ENCODE peak calls at places on chromosomes 11 and 22, in six cellular contexts. M, O, B, I, W and N are unnamed samples.
A peak's percentile ranks its signal among the peaks of the same experiment; 100 is the strongest.

GRCh38 chr11:7844521-7844920 is 47.8 kb upstream of the OR5P2 start:
- DNase-seq in M (no peak), O (no peak), B (no peak), I (no peak), W (no peak), N (no peak)

GRCh38 chr11:63907063-63907462 is 9.9 kb downstream of the RCOR2 start:
- DNase-seq in M (no peak), O (no peak), B (no peak), I (no peak), W (no peak), N (no peak)

GRCh38 chr11:102061276-102061675 is 14.0 kb downstream of the CFAP300 start:
- DNase-seq in M (no peak), O (no peak), B (no peak), I (no peak), W (peak; percentile 55), N (no peak)

GRCh38 chr22:41237707-41238569 is 2.8 kb downstream of the CHADL start:
- DNase-seq in M (peak; percentile 94), O (peak; percentile 40), B (peak; percentile 91), I (peak; percentile 86), W (no peak), N (peak; percentile 58)

GRCh38 chr11:119108857-119109221 is 1.7 kb downstream of the C2CD2L start:
- DNase-seq in M (no peak), O (no peak), B (no peak), I (no peak), W (no peak), N (no peak)

GRCh38 chr11:130510407-130511006 is 62.1 kb downstream of the ADAMTS15 start:
- DNase-seq in M (no peak), O (peak; percentile 71), B (no peak), I (no peak), W (no peak), N (no peak)

GRCh38 chr11:65204143-65204542 is 22.4 kb downstream of the CAPN1 start:
- DNase-seq in M (no peak), O (no peak), B (peak; percentile 23), I (no peak), W (no peak), N (no peak)

GRCh38 chr22:28892175-28892731 is 8.9 kb downstream of the ZNRF3 start:
- DNase-seq in M (no peak), O (no peak), B (no peak), I (no peak), W (no peak), N (peak; percentile 44)

GRCh38 chr11:9774591-9775392 is 110.9 kb downstream of the SWAP70 start:
- DNase-seq in M (no peak), O (peak; percentile 95), B (no peak), I (no peak), W (no peak), N (no peak)

GRCh38 chr11:21588754-21589153 is 604.1 kb upstream of the ANO5 start:
- DNase-seq in M (no peak), O (no peak), B (no peak), I (no peak), W (peak; percentile 4), N (no peak)

GRCh38 chr11:279040-279965 is 1.1 kb downstream of the NLRP6 start:
- DNase-seq in M (peak; percentile 69), O (no peak), B (peak; percentile 73), I (no peak), W (no peak), N (no peak)

GRCh38 chr11:119615879-119616190 is 113.2 kb downstream of the NECTIN1 start:
- DNase-seq in M (no peak), O (no peak), B (no peak), I (no peak), W (no peak), N (no peak)

GRCh38 chr11:87719311-87720073 is 455.8 kb downstream of the RAB38 start:
- DNase-seq in M (no peak), O (peak; percentile 41), B (no peak), I (no peak), W (no peak), N (no peak)

GRCh38 chr11:63670077-63670737 is 969 bp downstream of the ATL3 start:
- DNase-seq in M (no peak), O (no peak), B (no peak), I (no peak), W (peak; percentile 58), N (no peak)

GRCh38 chr11:95135155-95135554 is 45.5 kb downstream of the ENDOD1 start:
- DNase-seq in M (no peak), O (peak; percentile 43), B (no peak), I (no peak), W (no peak), N (no peak)

GRCh38 chr11:16895306-16895705 is 118.9 kb downstream of the PLEKHA7 start:
- DNase-seq in M (no peak), O (peak; percentile 52), B (no peak), I (no peak), W (no peak), N (no peak)

GRCh38 chr22:20239063-20239950 is 28.8 kb downstream of the RTN4R start:
- DNase-seq in M (no peak), O (peak; percentile 37), B (no peak), I (no peak), W (peak; percentile 22), N (no peak)

GRCh38 chr11:114296190-114296978 is at the start of gene NNMT:
- DNase-seq in M (peak; percentile 80), O (peak; percentile 98), B (peak; percentile 94), I (peak; percentile 63), W (no peak), N (peak; percentile 53)

GRCh38 chr22:37575490-37576003 is 4.3 kb downstream of the LGALS2 start:
- DNase-seq in M (no peak), O (no peak), B (no peak), I (no peak), W (no peak), N (no peak)
- H3K36me3 ChIP-seq in M (no peaks in the 10 kb centered on the region), O (peaks cover 1% of the 10 kb centered on the region), B (no peaks in the 10 kb centered on the region), I (no peaks in the 10 kb centered on the region), W (no peaks in the 10 kb centered on the region), N (no peaks in the 10 kb centered on the region)

GRCh38 chr11:68896171-68896959 is 7.3 kb downstream of the MRPL21 start:
- DNase-seq in M (peak; percentile 50), O (no peak), B (peak; percentile 66), I (no peak), W (no peak), N (no peak)
- H3K36me3 ChIP-seq in M (peaks cover 80% of the 10 kb centered on the region), O (peaks cover 22% of the 10 kb centered on the region), B (peaks cover 33% of the 10 kb centered on the region), I (peaks cover 48% of the 10 kb centered on the region), W (peaks cover 78% of the 10 kb centered on the region), N (peaks cover 2% of the 10 kb centered on the region)

DNA sequence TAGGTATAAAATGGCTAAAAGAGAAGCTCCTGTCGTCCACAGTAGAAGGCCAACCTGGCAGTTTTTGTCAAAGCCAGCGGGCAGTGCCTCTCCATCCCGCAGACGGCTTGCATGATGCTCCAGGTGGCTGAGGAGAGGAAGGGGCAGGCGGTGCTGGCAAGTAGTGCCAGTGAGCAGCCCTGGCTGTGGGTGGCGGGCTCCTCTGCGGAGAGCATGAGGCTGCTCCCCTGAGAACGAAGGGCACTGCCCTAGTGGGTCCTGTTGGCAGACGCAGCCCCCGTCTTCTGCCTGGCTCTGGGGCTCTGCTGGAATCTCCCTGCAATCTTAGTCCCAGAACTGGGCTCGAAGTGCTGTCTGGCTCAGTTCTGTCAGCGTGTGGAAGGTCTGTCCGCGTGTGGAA is 50.9 kb downstream of the SBF1 start:
- DNase-seq in M (no peak), O (no peak), B (peak; percentile 67), I (no peak), W (no peak), N (no peak)
- H3K36me3 ChIP-seq in M (peaks cover 88% of the 10 kb centered on the region), O (peaks cover 37% of the 10 kb centered on the region), B (peaks cover 48% of the 10 kb centered on the region), I (peaks cover 46% of the 10 kb centered on the region), W (peaks cover 73% of the 10 kb centered on the region), N (peaks cover 76% of the 10 kb centered on the region)

DNA sequence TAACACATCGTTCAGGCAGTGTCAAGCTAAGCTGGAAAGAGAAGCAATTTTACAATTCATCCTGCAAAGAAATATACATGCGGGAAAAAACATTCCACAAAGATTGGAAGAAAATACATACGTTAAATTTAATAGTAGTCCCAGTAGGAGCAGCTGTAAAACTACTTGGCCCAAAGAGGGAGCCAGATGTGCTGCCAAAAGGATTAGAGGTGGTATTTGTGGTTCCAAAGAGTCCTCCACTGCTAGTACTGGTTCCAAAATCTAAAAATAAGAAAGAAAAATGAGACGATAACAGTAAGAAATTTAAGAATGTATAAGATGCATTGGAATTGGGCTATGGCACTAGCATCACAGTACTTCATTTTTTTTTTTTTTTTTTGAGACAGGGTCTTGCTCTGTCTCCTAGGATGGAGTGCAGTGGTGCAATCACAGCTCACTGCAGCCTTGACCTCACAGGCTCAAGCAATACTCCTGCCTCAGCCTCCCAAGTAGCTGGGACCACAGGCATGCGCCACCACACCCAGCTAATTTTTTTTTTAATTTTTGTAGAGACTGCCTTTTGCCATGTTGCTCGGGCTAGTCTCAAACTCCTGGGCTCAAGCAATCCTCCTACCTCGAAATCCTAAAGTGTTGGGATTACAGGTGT is 21.5 kb downstream of the NUP98 start:
- DNase-seq in M (no peak), O (no peak), B (no peak), I (no peak), W (no peak), N (peak; percentile 24)
- H3K36me3 ChIP-seq in M (peaks cover 98% of the 10 kb centered on the region), O (peaks cover 9% of the 10 kb centered on the region), B (peaks cover 22% of the 10 kb centered on the region), I (peaks cover 34% of the 10 kb centered on the region), W (peaks cover 69% of the 10 kb centered on the region), N (peaks cover 65% of the 10 kb centered on the region)

GRCh38 chr22:30021338-30021737 is 58.9 kb upstream of the HORMAD2 start:
- DNase-seq in M (no peak), O (no peak), B (no peak), I (no peak), W (no peak), N (no peak)

GRCh38 chr22:30021881-30022619 is 58.2 kb upstream of the HORMAD2 start:
- DNase-seq in M (no peak), O (no peak), B (no peak), I (no peak), W (no peak), N (no peak)

GRCh38 chr22:30025187-30025586 is 55.1 kb upstream of the HORMAD2 start:
- DNase-seq in M (no peak), O (no peak), B (no peak), I (peak; percentile 72), W (no peak), N (no peak)

GRCh38 chr22:30024231-30024630 is 56.0 kb upstream of the HORMAD2 start:
- DNase-seq in M (no peak), O (no peak), B (no peak), I (no peak), W (no peak), N (no peak)

GRCh38 chr22:30023099-30023498 is 57.2 kb upstream of the HORMAD2 start:
- DNase-seq in M (no peak), O (no peak), B (no peak), I (no peak), W (no peak), N (no peak)
- H3K36me3 ChIP-seq in M (peaks cover 98% of the 10 kb centered on the region), O (peaks cover 23% of the 10 kb centered on the region), B (peaks cover 48% of the 10 kb centered on the region), I (peaks cover 73% of the 10 kb centered on the region), W (peaks cover 40% of the 10 kb centered on the region), N (peaks cover 98% of the 10 kb centered on the region)

GRCh38 chr11:57235761-57236703 is 1.0 kb downstream of the APLNR start:
- DNase-seq in M (no peak), O (no peak), B (no peak), I (no peak), W (no peak), N (no peak)
- H3K36me3 ChIP-seq in M (no peaks in the 10 kb centered on the region), O (no peaks in the 10 kb centered on the region), B (no peaks in the 10 kb centered on the region), I (no peaks in the 10 kb centered on the region), W (no peaks in the 10 kb centered on the region), N (no peaks in the 10 kb centered on the region)